ENCODE peak calls at places on chromosome 3, in seven cellular contexts. X, O, C, S, V, Q and T are unnamed samples.

GRCh38 chr3:66336358-66336766 is 115.6 kb downstream of the SLC25A26 start:
- DNase-seq in X (peak; percentile 12), O (no peak), C (no peak), S (no peak), V (no peak), Q (no peak), T (no peak)

GRCh38 chr3:72273615-72274014 is 488.7 kb upstream of the PROK2 start:
- DNase-seq in X (peak; percentile 58), O (no peak), C (peak; percentile 60), S (no peak), V (no peak), Q (no peak), T (peak; percentile 95)

GRCh38 chr3:100252006-100252405 is 8.8 kb upstream of the TBC1D23 start:
- DNase-seq in X (no peak), O (no peak), C (no peak), S (no peak), V (no peak), Q (no peak), T (no peak)

GRCh38 chr3:126216416-126216815 is 36.0 kb upstream of the ALDH1L1 start:
- DNase-seq in X (peak; percentile 65), O (no peak), C (peak; percentile 39), S (no peak), V (no peak), Q (no peak), T (peak; percentile 58)

GRCh38 chr3:48268381-48268935 is 27.6 kb downstream of the ZNF589 start:
- DNase-seq in X (no peak), O (peak; percentile 74), C (no peak), S (no peak), V (no peak), Q (no peak), T (no peak)

GRCh38 chr3:61688307-61688695 is 126.9 kb downstream of the PTPRG start:
- DNase-seq in X (no peak), O (no peak), C (no peak), S (no peak), V (no peak), Q (peak; percentile 60), T (no peak)

GRCh38 chr3:150870406-150870805 is 34.8 kb downstream of the MINDY4B start:
- DNase-seq in X (peak; percentile 73), O (no peak), C (peak; percentile 67), S (no peak), V (no peak), Q (no peak), T (peak; percentile 87)

GRCh38 chr3:73018790-73019441 is 22.3 kb downstream of the PPP4R2 start:
- DNase-seq in X (peak; percentile 37), O (no peak), C (no peak), S (no peak), V (no peak), Q (no peak), T (no peak)

GRCh38 chr3:48572517-48572916 is 8.9 kb upstream of the UCN2 start:
- DNase-seq in X (no peak), O (no peak), C (no peak), S (no peak), V (no peak), Q (no peak), T (no peak)

GRCh38 chr3:64327039-64327804 is 102.0 kb upstream of the PRICKLE2 start:
- DNase-seq in X (peak; percentile 83), O (no peak), C (peak; percentile 90), S (peak; percentile 78), V (peak; percentile 47), Q (no peak), T (no peak)

GRCh38 chr3:73060302-73060723 is 1.1 kb upstream of the EBLN2 start:
- DNase-seq in X (peak; percentile 72), O (no peak), C (no peak), S (no peak), V (no peak), Q (no peak), T (peak; percentile 73)

GRCh38 chr3:171320721-171321120 is 139.5 kb downstream of the TNIK start:
- DNase-seq in X (no peak), O (no peak), C (no peak), S (no peak), V (peak; percentile 16), Q (no peak), T (peak; percentile 9)

GRCh38 chr3:52317601-52318000 is 1.5 kb downstream of the DNAH1 start:
- DNase-seq in X (peak; percentile 72), O (peak; percentile 65), C (peak; percentile 89), S (peak; percentile 71), V (peak; percentile 45), Q (peak; percentile 58), T (peak; percentile 40)

GRCh38 chr3:45666729-45667440 is 22.3 kb upstream of the SACM1L start:
- DNase-seq in X (peak; percentile 73), O (no peak), C (no peak), S (peak; percentile 78), V (no peak), Q (no peak), T (peak; percentile 50)

GRCh38 chr3:157107644-157108133 is 52.3 kb downstream of the CCNL1 start:
- DNase-seq in X (no peak), O (no peak), C (no peak), S (no peak), V (no peak), Q (no peak), T (peak; percentile 89)